ENCODE peak calls at places on chromosomes 11 and 22, in nine cellular contexts. One of them, this sample, is unnamed.

GRCh38 chr11:132822294-132822693 is 710.0 kb downstream of the OPCML start:
- DNase-seq in DMS 273 treated with DMSO at 0.1 percent for 48 hours: no peak
- DNase-seq in erythroblast: no peak
- DNase-seq in neural crest cell: no peak
- DNase-seq in mucosa of gallbladder: no peak
- DNase-seq in SK-N-DZ: no peak
- DNase-seq in GM12865: no peak
- DNase-seq in activated CD4-positive, CD25-positive, alpha-beta regulatory T cell: no peak
- DNase-seq in effector CD4-positive, alpha-beta T cell: no peak
- DNase-seq in this sample: no peak

GRCh38 chr11:6321356-6321755 is 1.1 kb upstream of the CAVIN3 start:
- DNase-seq in DMS 273 treated with DMSO at 0.1 percent for 48 hours: no peak
- DNase-seq in erythroblast: no peak
- DNase-seq in neural crest cell: no peak
- DNase-seq in mucosa of gallbladder: no peak
- DNase-seq in SK-N-DZ: no peak
- DNase-seq in GM12865: no peak
- DNase-seq in activated CD4-positive, CD25-positive, alpha-beta regulatory T cell: no peak
- DNase-seq in effector CD4-positive, alpha-beta T cell: no peak
- DNase-seq in this sample: no peak

GRCh38 chr22:38144025-38144405 is 33.5 kb upstream of the BAIAP2L2 start:
- DNase-seq in DMS 273 treated with DMSO at 0.1 percent for 48 hours: no peak
- DNase-seq in erythroblast: no peak
- DNase-seq in neural crest cell: no peak
- DNase-seq in mucosa of gallbladder: no peak
- DNase-seq in SK-N-DZ: no peak
- DNase-seq in GM12865: no peak
- DNase-seq in activated CD4-positive, CD25-positive, alpha-beta regulatory T cell: no peak
- DNase-seq in effector CD4-positive, alpha-beta T cell: no peak
- DNase-seq in this sample: peak; percentile 25

GRCh38 chr22:28582806-28583205 is 96.8 kb downstream of the TTC28 start:
- DNase-seq in DMS 273 treated with DMSO at 0.1 percent for 48 hours: no peak
- DNase-seq in erythroblast: no peak
- DNase-seq in neural crest cell: no peak
- DNase-seq in mucosa of gallbladder: no peak
- DNase-seq in SK-N-DZ: no peak
- DNase-seq in GM12865: no peak
- DNase-seq in activated CD4-positive, CD25-positive, alpha-beta regulatory T cell: no peak
- DNase-seq in effector CD4-positive, alpha-beta T cell: no peak
- DNase-seq in this sample: no peak

GRCh38 chr22:17429516-17429915 is 60.3 kb downstream of the CECR2 start:
- DNase-seq in DMS 273 treated with DMSO at 0.1 percent for 48 hours: no peak
- DNase-seq in erythroblast: no peak
- DNase-seq in neural crest cell: no peak
- DNase-seq in mucosa of gallbladder: no peak
- DNase-seq in SK-N-DZ: no peak
- DNase-seq in GM12865: no peak
- DNase-seq in activated CD4-positive, CD25-positive, alpha-beta regulatory T cell: no peak
- DNase-seq in effector CD4-positive, alpha-beta T cell: no peak
- DNase-seq in this sample: no peak

GRCh38 chr11:85787809-85788805 is 22.8 kb downstream of the SYTL2 start:
- DNase-seq in DMS 273 treated with DMSO at 0.1 percent for 48 hours: no peak
- DNase-seq in erythroblast: no peak
- DNase-seq in neural crest cell: no peak
- DNase-seq in mucosa of gallbladder: no peak
- DNase-seq in SK-N-DZ: no peak
- DNase-seq in GM12865: no peak
- DNase-seq in activated CD4-positive, CD25-positive, alpha-beta regulatory T cell: no peak
- DNase-seq in effector CD4-positive, alpha-beta T cell: no peak
- DNase-seq in this sample: peak; percentile 42

GRCh38 chr11:70556884-70557741 is 158.8 kb downstream of the CTTN start:
- DNase-seq in DMS 273 treated with DMSO at 0.1 percent for 48 hours: no peak
- DNase-seq in erythroblast: no peak
- DNase-seq in neural crest cell: no peak
- DNase-seq in mucosa of gallbladder: no peak
- DNase-seq in SK-N-DZ: no peak
- DNase-seq in GM12865: peak; percentile 12
- DNase-seq in activated CD4-positive, CD25-positive, alpha-beta regulatory T cell: no peak
- DNase-seq in effector CD4-positive, alpha-beta T cell: no peak
- DNase-seq in this sample: peak; percentile 98

GRCh38 chr22:42683599-42684283 is 34.5 kb upstream of the CYB5R3 start:
- DNase-seq in DMS 273 treated with DMSO at 0.1 percent for 48 hours: no peak
- DNase-seq in erythroblast: no peak
- DNase-seq in neural crest cell: no peak
- DNase-seq in mucosa of gallbladder: peak; percentile 66
- DNase-seq in SK-N-DZ: no peak
- DNase-seq in GM12865: no peak
- DNase-seq in activated CD4-positive, CD25-positive, alpha-beta regulatory T cell: no peak
- DNase-seq in effector CD4-positive, alpha-beta T cell: no peak
- DNase-seq in this sample: no peak

GRCh38 chr11:128575956-128576340 is 11.4 kb downstream of the ETS1 start:
- DNase-seq in DMS 273 treated with DMSO at 0.1 percent for 48 hours: no peak
- DNase-seq in erythroblast: no peak
- DNase-seq in neural crest cell: no peak
- DNase-seq in mucosa of gallbladder: no peak
- DNase-seq in SK-N-DZ: no peak
- DNase-seq in GM12865: no peak
- DNase-seq in activated CD4-positive, CD25-positive, alpha-beta regulatory T cell: no peak
- DNase-seq in effector CD4-positive, alpha-beta T cell: no peak
- DNase-seq in this sample: no peak